ENCODE peak calls at places on chromosomes 5 and 9, in seven cellular contexts. One of them, this sample, is unnamed.
A peak's percentile ranks its signal among the peaks of the same experiment; 100 is the strongest.

GRCh38 chr9:13049223-13049622 is 230.3 kb downstream of the MPDZ start:
- DNase-seq in fibroblast of mammary gland: no peak
- DNase-seq in lung: no peak
- DNase-seq in AG04449: no peak
- DNase-seq in WTC11: no peak
- DNase-seq in NB4: no peak
- DNase-seq in MM.1S: no peak
- DNase-seq in this sample: no peak

GRCh38 chr5:98775962-98776687 is 2.7 kb downstream of the RGMB start:
- DNase-seq in fibroblast of mammary gland: peak; percentile 91
- DNase-seq in lung: no peak
- DNase-seq in AG04449: peak; percentile 76
- DNase-seq in WTC11: no peak
- DNase-seq in NB4: no peak
- DNase-seq in MM.1S: no peak
- DNase-seq in this sample: peak; percentile 64

GRCh38 chr5:36521838-36522745 is 84.3 kb upstream of the SLC1A3 start:
- DNase-seq in fibroblast of mammary gland: no peak
- DNase-seq in lung: no peak
- DNase-seq in AG04449: no peak
- DNase-seq in WTC11: no peak
- DNase-seq in NB4: no peak
- DNase-seq in MM.1S: no peak
- DNase-seq in this sample: no peak

GRCh38 chr5:68252678-68253520 is 37.3 kb downstream of the PIK3R1 start:
- DNase-seq in fibroblast of mammary gland: peak; percentile 85
- DNase-seq in lung: peak; percentile 58
- DNase-seq in AG04449: no peak
- DNase-seq in WTC11: peak; percentile 67
- DNase-seq in NB4: peak; percentile 69
- DNase-seq in MM.1S: peak; percentile 55
- DNase-seq in this sample: peak; percentile 66

GRCh38 chr5:90932052-90932699 is 373.6 kb downstream of the ADGRV1 start:
- DNase-seq in fibroblast of mammary gland: peak; percentile 69
- DNase-seq in lung: peak; percentile 58
- DNase-seq in AG04449: no peak
- DNase-seq in WTC11: peak; percentile 40
- DNase-seq in NB4: peak; percentile 59
- DNase-seq in MM.1S: peak; percentile 29
- DNase-seq in this sample: peak; percentile 77

GRCh38 chr5:56350595-56351170 is 117.6 kb upstream of the ANKRD55 start:
- DNase-seq in fibroblast of mammary gland: peak; percentile 96
- DNase-seq in lung: peak; percentile 46
- DNase-seq in AG04449: no peak
- DNase-seq in WTC11: no peak
- DNase-seq in NB4: peak; percentile 67
- DNase-seq in MM.1S: no peak
- DNase-seq in this sample: peak; percentile 98

GRCh38 chr5:54774281-54775171 is 210.9 kb downstream of the ESM1 start:
- DNase-seq in fibroblast of mammary gland: peak; percentile 80
- DNase-seq in lung: peak; percentile 45
- DNase-seq in AG04449: no peak
- DNase-seq in WTC11: no peak
- DNase-seq in NB4: no peak
- DNase-seq in MM.1S: no peak
- DNase-seq in this sample: no peak

GRCh38 chr5:139382371-139382770 is 726 bp downstream of the SLC23A1 start:
- DNase-seq in fibroblast of mammary gland: no peak
- DNase-seq in lung: no peak
- DNase-seq in AG04449: no peak
- DNase-seq in WTC11: no peak
- DNase-seq in NB4: no peak
- DNase-seq in MM.1S: no peak
- DNase-seq in this sample: no peak

GRCh38 chr9:133888779-133889491 is 103.2 kb downstream of the VAV2 start:
- DNase-seq in fibroblast of mammary gland: no peak
- DNase-seq in lung: no peak
- DNase-seq in AG04449: no peak
- DNase-seq in WTC11: no peak
- DNase-seq in NB4: no peak
- DNase-seq in MM.1S: no peak
- DNase-seq in this sample: no peak

DNA sequence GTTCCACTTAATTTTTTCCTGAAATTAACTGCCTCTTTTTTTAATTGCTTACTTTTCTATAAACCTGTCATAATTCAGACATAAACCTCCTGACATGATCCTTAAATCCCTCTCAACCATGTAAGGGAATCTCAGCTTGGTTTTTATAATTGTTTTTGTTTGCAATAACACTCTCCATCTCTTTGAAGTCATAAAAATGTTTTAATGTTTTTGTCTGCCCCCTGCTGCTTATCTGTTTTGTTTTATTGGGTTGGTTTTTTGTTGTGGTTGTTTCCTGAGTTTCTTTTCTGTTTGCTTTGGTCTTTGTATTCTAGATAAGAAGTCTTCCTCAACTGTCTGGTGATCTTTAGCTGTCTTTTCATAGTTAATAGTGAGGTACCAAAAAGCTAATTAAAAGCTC is 142.0 kb downstream of the CDH6 start:
- DNase-seq in fibroblast of mammary gland: no peak
- DNase-seq in lung: no peak
- DNase-seq in AG04449: no peak
- DNase-seq in WTC11: no peak
- DNase-seq in NB4: no peak
- DNase-seq in MM.1S: no peak
- DNase-seq in this sample: no peak
- TF ChIP-seq CTCF in fibroblast of mammary gland: no peak
- TF ChIP-seq CTCF in lung: no peak
- TF ChIP-seq CTCF in AG04449: no peak
- TF ChIP-seq CTCF in WTC11: no peak
- TF ChIP-seq CTCF in NB4: no peak
- TF ChIP-seq CTCF in MM.1S: no peak
- TF ChIP-seq CTCF in this sample: no peak

DNA sequence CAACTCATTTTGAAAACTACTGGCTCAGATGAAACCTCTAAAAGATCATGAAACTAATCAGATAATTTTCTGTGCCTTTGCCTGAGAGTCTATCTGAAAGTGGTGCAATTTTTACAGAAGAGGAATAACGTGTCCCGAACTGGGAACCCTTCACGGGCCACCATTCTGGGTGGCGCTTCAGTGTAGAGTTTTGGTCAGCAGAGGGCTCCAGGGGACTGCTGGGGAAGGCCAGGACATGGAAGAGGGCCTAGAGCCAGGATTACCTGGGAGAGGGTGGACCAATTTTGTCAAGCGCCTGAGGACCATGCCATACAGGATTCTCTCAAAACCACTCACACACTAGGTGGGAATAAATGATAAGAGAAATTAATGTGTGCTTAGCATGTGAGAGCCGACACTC is 49.7 kb upstream of the PLEKHG4B start:
- DNase-seq in fibroblast of mammary gland: peak; percentile 3
- DNase-seq in lung: no peak
- DNase-seq in AG04449: no peak
- DNase-seq in WTC11: peak; percentile 68
- DNase-seq in NB4: peak; percentile 21
- DNase-seq in MM.1S: no peak
- DNase-seq in this sample: peak; percentile 42
- TF ChIP-seq CTCF in fibroblast of mammary gland: peak; percentile 32
- TF ChIP-seq CTCF in lung: no peak
- TF ChIP-seq CTCF in AG04449: peak; percentile 40
- TF ChIP-seq CTCF in WTC11: peak; percentile 14
- TF ChIP-seq CTCF in NB4: peak; percentile 23
- TF ChIP-seq CTCF in MM.1S: peak; percentile 32
- TF ChIP-seq CTCF in this sample: peak; percentile 50

GRCh38 chr5:74281191-74281590 is 359.3 kb downstream of the ENC1 start:
- DNase-seq in fibroblast of mammary gland: no peak
- DNase-seq in lung: no peak
- DNase-seq in AG04449: no peak
- DNase-seq in WTC11: no peak
- DNase-seq in NB4: no peak
- DNase-seq in MM.1S: no peak
- DNase-seq in this sample: no peak
- TF ChIP-seq CTCF in fibroblast of mammary gland: no peak
- TF ChIP-seq CTCF in lung: no peak
- TF ChIP-seq CTCF in AG04449: no peak
- TF ChIP-seq CTCF in WTC11: no peak
- TF ChIP-seq CTCF in NB4: no peak
- TF ChIP-seq CTCF in MM.1S: no peak
- TF ChIP-seq CTCF in this sample: no peak

GRCh38 chr9:128845186-128845931 is 15.8 kb upstream of the SPOUT1 start:
- DNase-seq in fibroblast of mammary gland: no peak
- DNase-seq in lung: no peak
- DNase-seq in AG04449: no peak
- DNase-seq in WTC11: peak; percentile 45
- DNase-seq in NB4: no peak
- DNase-seq in MM.1S: no peak
- DNase-seq in this sample: peak; percentile 55
- TF ChIP-seq CTCF in fibroblast of mammary gland: no peak
- TF ChIP-seq CTCF in lung: no peak
- TF ChIP-seq CTCF in AG04449: no peak
- TF ChIP-seq CTCF in WTC11: no peak
- TF ChIP-seq CTCF in NB4: no peak
- TF ChIP-seq CTCF in MM.1S: no peak
- TF ChIP-seq CTCF in this sample: no peak

DNA sequence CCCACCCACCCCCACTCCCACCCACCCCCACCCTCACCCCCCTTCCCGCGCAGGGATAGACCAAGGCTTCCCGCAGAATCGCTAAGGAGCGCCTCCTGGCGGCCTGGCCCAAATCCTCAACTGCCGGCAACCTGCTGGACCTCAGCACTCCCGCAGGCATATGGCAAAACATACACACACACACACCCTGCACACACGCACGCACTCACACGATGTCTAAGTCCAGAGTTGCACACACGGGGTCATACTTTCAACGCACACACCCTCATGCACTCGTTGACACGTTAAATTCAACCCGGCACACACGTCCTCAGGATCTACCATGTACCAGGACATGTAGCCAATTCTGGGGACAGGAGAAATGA is 1.7 kb downstream of the CPLX2 start:
- DNase-seq in fibroblast of mammary gland: no peak
- DNase-seq in lung: no peak
- DNase-seq in AG04449: no peak
- DNase-seq in WTC11: peak; percentile 84
- DNase-seq in NB4: peak; percentile 49
- DNase-seq in MM.1S: no peak
- DNase-seq in this sample: no peak
- TF ChIP-seq CTCF in fibroblast of mammary gland: peak; percentile 32
- TF ChIP-seq CTCF in lung: no peak
- TF ChIP-seq CTCF in AG04449: peak; percentile 14
- TF ChIP-seq CTCF in WTC11: peak; percentile 30
- TF ChIP-seq CTCF in NB4: peak; percentile 50
- TF ChIP-seq CTCF in MM.1S: peak; percentile 4
- TF ChIP-seq CTCF in this sample: no peak

GRCh38 chr5:14665110-14665822 is 748 bp downstream of the OTULIN start:
- DNase-seq in fibroblast of mammary gland: peak; percentile 24
- DNase-seq in lung: no peak
- DNase-seq in AG04449: no peak
- DNase-seq in WTC11: no peak
- DNase-seq in NB4: peak; percentile 64
- DNase-seq in MM.1S: peak; percentile 53
- DNase-seq in this sample: peak; percentile 38
- TF ChIP-seq CTCF in fibroblast of mammary gland: no peak
- TF ChIP-seq CTCF in lung: no peak
- TF ChIP-seq CTCF in AG04449: no peak
- TF ChIP-seq CTCF in WTC11: no peak
- TF ChIP-seq CTCF in NB4: no peak
- TF ChIP-seq CTCF in MM.1S: no peak
- TF ChIP-seq CTCF in this sample: no peak

GRCh38 chr5:108451269-108451668 is 69.4 kb upstream of the FBXL17 start:
- DNase-seq in fibroblast of mammary gland: no peak
- DNase-seq in lung: no peak
- DNase-seq in AG04449: no peak
- DNase-seq in WTC11: no peak
- DNase-seq in NB4: no peak
- DNase-seq in MM.1S: peak; percentile 21
- DNase-seq in this sample: no peak
- TF ChIP-seq CTCF in fibroblast of mammary gland: peak; percentile 6
- TF ChIP-seq CTCF in lung: no peak
- TF ChIP-seq CTCF in AG04449: no peak
- TF ChIP-seq CTCF in WTC11: no peak
- TF ChIP-seq CTCF in NB4: no peak
- TF ChIP-seq CTCF in MM.1S: peak; percentile 35
- TF ChIP-seq CTCF in this sample: no peak

DNA sequence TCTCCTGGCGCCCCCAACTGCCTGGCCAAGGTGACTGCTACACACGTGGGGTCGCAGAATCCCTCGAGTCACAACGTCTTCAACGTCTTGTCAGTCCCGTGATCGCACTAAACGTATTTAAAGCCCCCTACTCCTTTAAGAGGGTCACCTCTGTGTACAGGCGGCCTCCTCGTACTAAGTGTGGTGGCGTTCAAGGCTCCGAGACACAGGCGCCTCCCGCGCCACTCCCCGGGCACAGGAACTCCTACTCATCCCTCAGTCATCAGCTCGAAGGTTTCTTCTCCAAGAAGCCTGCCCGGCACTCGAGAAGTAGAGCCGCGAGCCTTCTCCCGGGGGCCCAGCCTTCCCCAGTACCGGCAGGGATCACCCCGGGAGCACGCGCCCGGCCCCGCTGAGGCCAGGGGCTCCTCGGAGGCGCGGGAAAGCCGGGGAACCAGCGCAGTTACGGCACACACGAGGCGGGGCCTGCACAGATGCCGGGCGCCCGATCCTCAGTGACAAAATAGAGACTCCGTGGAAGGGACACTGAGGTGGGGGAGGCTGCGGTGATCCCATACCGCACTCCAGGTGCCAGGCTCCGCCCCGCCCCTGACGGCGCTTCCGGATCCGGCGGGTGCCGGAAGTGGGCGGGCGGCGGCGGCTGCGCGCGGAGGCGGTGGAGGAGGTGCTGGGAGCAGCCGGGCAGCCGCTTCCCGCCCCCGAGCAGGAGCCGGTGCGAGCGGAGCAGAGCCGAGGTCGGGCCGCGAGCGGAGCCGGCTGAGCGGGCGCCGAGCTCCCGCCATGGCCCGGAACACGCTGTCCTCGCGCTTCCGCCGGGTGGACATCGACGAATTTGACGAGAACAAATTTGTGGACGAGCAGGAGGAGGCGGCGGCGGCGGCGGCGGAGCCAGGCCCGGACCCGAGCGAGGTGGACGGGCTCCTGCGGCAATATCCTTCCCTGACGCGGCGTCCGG is 6.9 kb downstream of the ARPC5L start:
- DNase-seq in fibroblast of mammary gland: peak; percentile 64
- DNase-seq in lung: peak; percentile 85
- DNase-seq in AG04449: no peak
- DNase-seq in WTC11: peak; percentile 84
- DNase-seq in NB4: peak; percentile 94
- DNase-seq in MM.1S: peak; percentile 91
- DNase-seq in this sample: peak; percentile 86
- TF ChIP-seq CTCF in fibroblast of mammary gland: peak; percentile 22
- TF ChIP-seq CTCF in lung: no peak
- TF ChIP-seq CTCF in AG04449: peak; percentile 29
- TF ChIP-seq CTCF in WTC11: no peak
- TF ChIP-seq CTCF in NB4: peak; percentile 32
- TF ChIP-seq CTCF in MM.1S: peak; percentile 41
- TF ChIP-seq CTCF in this sample: no peak

This sample was measured in MCF 10A.